ENCODE peak calls at places on chromosomes 1 and 21, in six cellular contexts. U, Z, H, G, Q and J are unnamed samples.

GRCh38 chr1:36203554-36204346 is 20.5 kb upstream of the THRAP3 start:
- DNase-seq in Z (peak; percentile 40), H (peak; percentile 29), U (peak; percentile 63), Q (no peak), G (no peak), J (no peak)

GRCh38 chr1:71304125-71304524 is 223.3 kb upstream of the ZRANB2 start:
- DNase-seq in Q (no peak), G (no peak), U (peak; percentile 39), H (no peak), Z (no peak), J (no peak)

GRCh38 chr1:38889589-38889988 is 8.2 kb upstream of the GJA9 start:
- DNase-seq in U (no peak), Z (no peak), G (no peak), Q (no peak), H (no peak), J (no peak)

GRCh38 chr21:32316363-32317215 is 17.9 kb downstream of the MRAP start:
- DNase-seq in Z (no peak), G (no peak), H (no peak), Q (no peak), U (no peak), J (no peak)

GRCh38 chr1:151871284-151872030 is 17.9 kb upstream of the THEM5 start:
- DNase-seq in Z (no peak), Q (no peak), G (no peak), H (no peak), U (no peak), J (no peak)

GRCh38 chr1:84996846-84997666 is at the start of gene MCOLN2:
- DNase-seq in H (peak; percentile 10), U (peak; percentile 18), Q (no peak), Z (peak; percentile 24), G (peak; percentile 41), J (peak; percentile 34)

GRCh38 chr1:151290709-151291303 is 8.7 kb downstream of the ZNF687 start:
- DNase-seq in Z (no peak), Q (no peak), U (no peak), H (no peak), G (no peak), J (no peak)

GRCh38 chr1:243974451-243975292 is 76.4 kb upstream of the ZBTB18 start:
- DNase-seq in U (peak; percentile 42), G (no peak), Q (no peak), Z (peak; percentile 40), H (no peak), J (no peak)

GRCh38 chr1:43383449-43383848 is 6.2 kb downstream of the MED8 start:
- DNase-seq in Q (no peak), Z (no peak), U (no peak), G (no peak), H (no peak), J (no peak)

DNA sequence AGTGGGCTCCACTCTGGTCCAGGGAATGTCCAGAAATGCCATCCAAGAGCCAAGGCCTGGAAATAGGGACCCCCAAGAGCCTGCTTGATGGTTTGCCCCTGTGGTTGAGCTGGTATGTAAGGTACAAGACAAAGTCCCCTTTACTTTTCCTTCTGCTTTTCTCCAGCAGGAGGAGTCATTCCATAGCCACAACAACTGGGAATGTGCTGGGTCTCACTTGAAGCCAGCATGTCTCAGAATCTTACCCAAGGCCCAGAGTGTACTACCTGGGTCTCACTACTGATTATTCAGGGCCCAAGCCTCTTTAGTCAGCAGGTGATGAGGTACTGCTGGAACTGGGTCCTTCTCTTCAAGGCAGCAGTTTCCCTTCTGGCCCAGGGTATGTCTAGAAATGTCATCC is 62.1 kb upstream of the CD55 start:
- DNase-seq in U (peak; percentile 61), G (no peak), Z (peak; percentile 37), H (no peak), Q (no peak), J (no peak)
- TF ChIP-seq CTCF in U (peak; percentile 58), G (no peak), Z (peak; percentile 48), H (no peak), Q (peak; percentile 43), J (peak; percentile 40)

DNA sequence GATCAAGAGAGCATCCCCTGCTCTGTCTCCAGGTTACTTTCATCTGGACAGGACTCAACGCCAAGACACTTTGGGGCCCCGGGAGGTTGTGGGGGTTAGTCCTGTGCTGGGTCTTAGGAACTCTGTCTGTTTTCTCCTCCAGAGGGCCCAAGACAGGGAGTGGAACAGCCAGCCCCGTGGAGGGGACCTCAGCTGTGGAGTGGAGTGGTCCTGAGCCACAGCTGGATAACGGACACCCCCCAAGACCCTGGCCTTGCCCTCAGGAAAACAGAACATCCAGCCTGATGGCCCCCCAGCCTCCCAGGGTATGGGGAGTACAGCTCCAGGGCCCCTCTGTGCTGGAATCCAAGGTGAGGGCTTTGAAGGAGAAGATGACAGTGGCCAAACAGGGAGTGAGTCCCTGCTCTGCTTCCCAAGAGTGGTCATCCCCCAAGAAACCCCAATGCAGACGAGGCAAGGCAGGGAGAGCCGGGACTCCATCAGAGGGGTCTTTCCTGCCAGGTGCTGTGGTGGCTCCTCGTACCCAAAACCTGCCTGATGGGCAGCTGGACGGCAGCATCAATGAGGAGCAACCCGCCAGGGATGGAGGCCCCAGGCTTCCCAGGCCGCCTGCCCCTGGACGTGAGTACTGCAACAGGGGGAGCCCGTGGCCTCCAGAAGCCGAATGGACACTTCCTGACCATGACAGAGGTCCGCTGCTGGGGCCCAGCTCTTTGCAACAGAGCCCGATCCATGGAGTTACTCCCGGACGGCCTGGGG is 3.5 kb downstream of the KIAA1614 start:
- DNase-seq in G (no peak), Q (no peak), H (no peak), Z (no peak), U (no peak), J (no peak)
- TF ChIP-seq CTCF in G (no peak), Q (no peak), H (no peak), Z (no peak), U (no peak), J (no peak)

GRCh38 chr1:102628008-102628736 is 480.1 kb downstream of the COL11A1 start:
- DNase-seq in Z (no peak), H (no peak), U (peak; percentile 1), Q (no peak), G (no peak), J (no peak)
- TF ChIP-seq CTCF in Z (no peak), H (no peak), U (no peak), Q (no peak), G (no peak), J (no peak)

GRCh38 chr1:7583291-7584096 is 187.6 kb upstream of the VAMP3 start:
- DNase-seq in Q (no peak), G (no peak), U (no peak), Z (no peak), H (no peak), J (no peak)
- TF ChIP-seq CTCF in Q (no peak), G (no peak), U (no peak), Z (no peak), H (no peak), J (no peak)

GRCh38 chr1:228140724-228141081 is 624 bp downstream of the GUK1 start:
- DNase-seq in Q (no peak), Z (no peak), G (no peak), H (no peak), U (peak; percentile 26), J (no peak)

GRCh38 chr1:228141871-228142615 is 2.0 kb downstream of the GUK1 start:
- DNase-seq in Q (no peak), G (no peak), H (no peak), Z (no peak), U (no peak), J (no peak)

GRCh38 chr1:228139406-228139930 is 611 bp upstream of the GUK1 start:
- DNase-seq in H (no peak), Q (no peak), Z (no peak), U (no peak), G (no peak), J (no peak)

GRCh38 chr1:228141082-228141870 is 1.2 kb downstream of the GUK1 start:
- DNase-seq in Z (peak; percentile 88), G (no peak), U (peak; percentile 87), H (peak; percentile 49), Q (no peak), J (no peak)

DNA sequence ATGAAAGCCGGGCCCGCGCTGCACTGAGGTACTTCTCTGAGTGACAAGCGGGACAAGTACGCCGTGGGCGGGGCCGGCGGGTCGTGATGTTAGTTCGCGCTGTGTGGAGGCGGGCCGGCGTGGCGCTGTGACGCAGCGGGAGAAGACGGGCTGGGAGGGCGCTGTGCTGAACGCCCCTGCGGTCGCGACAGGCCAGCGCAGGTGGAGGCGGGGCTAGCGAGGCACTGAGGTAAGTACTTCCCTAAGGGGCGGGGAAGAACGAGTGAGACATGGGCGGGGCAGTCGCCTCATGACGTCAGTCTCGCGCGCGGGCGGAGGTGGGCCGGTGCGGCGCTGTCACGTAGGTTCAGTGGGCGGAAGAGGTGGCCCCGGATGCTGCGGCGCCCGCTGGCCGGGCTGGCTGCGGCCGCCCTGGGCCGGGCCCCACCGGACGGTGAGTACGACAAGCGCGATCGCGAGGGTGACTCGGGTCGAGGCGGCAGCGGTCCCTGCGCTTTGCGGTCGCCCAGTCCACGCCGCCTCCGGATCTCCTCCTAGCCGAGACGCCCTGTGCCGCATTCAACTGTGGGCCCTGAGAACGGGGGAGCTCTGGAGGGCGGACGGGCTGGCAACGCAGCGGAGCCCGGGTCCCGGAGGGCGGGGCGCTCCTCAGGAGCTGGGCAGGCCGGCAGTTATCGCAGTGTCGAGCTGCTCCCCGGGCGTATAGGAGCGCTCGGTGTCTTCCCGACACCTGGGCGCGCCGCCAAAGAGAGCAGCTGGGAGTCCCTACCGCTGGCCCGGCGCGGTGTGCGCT is at the start of gene GUK1:
- DNase-seq in Z (peak; percentile 99), Q (peak; percentile 100), U (peak; percentile 100), H (peak; percentile 99), G (peak; percentile 98), J (peak; percentile 100)
- TF ChIP-seq CTCF in Z (no peak), Q (peak; percentile 40), U (peak; percentile 5), H (peak; percentile 55), G (peak; percentile 45), J (peak; percentile 45)